ENCODE peak calls at places on chromosomes 4 and X, in ten cellular contexts. One of them, this sample, is unnamed.
A peak's percentile ranks its signal among the peaks of the same experiment; 100 is the strongest.

GRCh38 chr4:98170035-98170434 is 26.8 kb upstream of the STPG2 start:
- DNase-seq in heart left ventricle: no peak
- DNase-seq in spleen: no peak
- DNase-seq in Peyer's patch: no peak
- DNase-seq in uterus: no peak
- DNase-seq in GM12892: no peak
- DNase-seq in breast epithelium: no peak
- DNase-seq in sigmoid colon: no peak
- DNase-seq in endothelial cell of umbilical vein: no peak
- DNase-seq in HepG2: no peak
- DNase-seq in this sample: no peak

GRCh38 chrX:1925053-1925481 is 310.2 kb downstream of the ASMT start:
- DNase-seq in sigmoid colon: no peak
- DNase-seq in spleen: no peak
- DNase-seq in breast epithelium: no peak
- DNase-seq in GM12892: no peak
- DNase-seq in Peyer's patch: no peak
- DNase-seq in uterus: no peak
- DNase-seq in heart left ventricle: no peak
- DNase-seq in endothelial cell of umbilical vein: no peak
- DNase-seq in HepG2: no peak
- DNase-seq in this sample: no peak

GRCh38 chrX:100750901-100751300 is 19.0 kb upstream of the SYTL4 start:
- DNase-seq in Peyer's patch: no peak
- DNase-seq in uterus: no peak
- DNase-seq in sigmoid colon: no peak
- DNase-seq in HepG2: no peak
- DNase-seq in spleen: no peak
- DNase-seq in heart left ventricle: no peak
- DNase-seq in GM12892: no peak
- DNase-seq in endothelial cell of umbilical vein: no peak
- DNase-seq in breast epithelium: no peak
- DNase-seq in this sample: no peak

GRCh38 chrX:97200454-97200853 is 316.7 kb downstream of the RPA4 start:
- DNase-seq in endothelial cell of umbilical vein: no peak
- DNase-seq in HepG2: no peak
- DNase-seq in Peyer's patch: no peak
- DNase-seq in uterus: no peak
- DNase-seq in GM12892: no peak
- DNase-seq in spleen: no peak
- DNase-seq in breast epithelium: no peak
- DNase-seq in sigmoid colon: no peak
- DNase-seq in heart left ventricle: no peak
- DNase-seq in this sample: no peak

GRCh38 chr4:151928112-151928511 is 167.3 kb upstream of the GATB start:
- DNase-seq in endothelial cell of umbilical vein: no peak
- DNase-seq in spleen: no peak
- DNase-seq in Peyer's patch: no peak
- DNase-seq in GM12892: no peak
- DNase-seq in sigmoid colon: no peak
- DNase-seq in heart left ventricle: no peak
- DNase-seq in HepG2: no peak
- DNase-seq in breast epithelium: no peak
- DNase-seq in uterus: no peak
- DNase-seq in this sample: no peak

GRCh38 chr4:1400861-1401408 is 5.3 kb downstream of the NKX1-1 start:
- DNase-seq in breast epithelium: no peak
- DNase-seq in uterus: no peak
- DNase-seq in HepG2: no peak
- DNase-seq in spleen: no peak
- DNase-seq in endothelial cell of umbilical vein: no peak
- DNase-seq in GM12892: peak; percentile 14
- DNase-seq in sigmoid colon: peak; percentile 52
- DNase-seq in Peyer's patch: peak; percentile 34
- DNase-seq in heart left ventricle: no peak
- DNase-seq in this sample: no peak

GRCh38 chr4:7701866-7702649 is 237.6 kb downstream of the AFAP1 start:
- DNase-seq in Peyer's patch: no peak
- DNase-seq in heart left ventricle: no peak
- DNase-seq in HepG2: no peak
- DNase-seq in breast epithelium: peak; percentile 59
- DNase-seq in endothelial cell of umbilical vein: no peak
- DNase-seq in GM12892: no peak
- DNase-seq in spleen: no peak
- DNase-seq in uterus: no peak
- DNase-seq in sigmoid colon: no peak
- DNase-seq in this sample: no peak

GRCh38 chrX:134718329-134719317 is 60.4 kb upstream of the PLAC1 start:
- DNase-seq in spleen: no peak
- DNase-seq in heart left ventricle: peak; percentile 45
- DNase-seq in breast epithelium: peak; percentile 20
- DNase-seq in Peyer's patch: no peak
- DNase-seq in uterus: peak; percentile 27
- DNase-seq in sigmoid colon: peak; percentile 77
- DNase-seq in HepG2: no peak
- DNase-seq in GM12892: no peak
- DNase-seq in endothelial cell of umbilical vein: peak; percentile 94
- DNase-seq in this sample: peak; percentile 41

GRCh38 chr4:74933562-74934015 is 673 bp downstream of the PARM1 start:
- DNase-seq in endothelial cell of umbilical vein: peak; percentile 4
- DNase-seq in sigmoid colon: no peak
- DNase-seq in heart left ventricle: peak; percentile 29
- DNase-seq in uterus: peak; percentile 17
- DNase-seq in GM12892: peak; percentile 18
- DNase-seq in breast epithelium: no peak
- DNase-seq in HepG2: no peak
- DNase-seq in spleen: peak; percentile 76
- DNase-seq in Peyer's patch: peak; percentile 53
- DNase-seq in this sample: no peak

GRCh38 chr4:74932010-74932409 is 906 bp upstream of the PARM1 start:
- DNase-seq in GM12892: no peak
- DNase-seq in HepG2: no peak
- DNase-seq in heart left ventricle: no peak
- DNase-seq in sigmoid colon: no peak
- DNase-seq in uterus: no peak
- DNase-seq in endothelial cell of umbilical vein: no peak
- DNase-seq in Peyer's patch: no peak
- DNase-seq in breast epithelium: no peak
- DNase-seq in spleen: no peak
- DNase-seq in this sample: no peak

GRCh38 chr4:74931386-74931785 is 1.5 kb upstream of the PARM1 start:
- DNase-seq in uterus: no peak
- DNase-seq in HepG2: no peak
- DNase-seq in sigmoid colon: no peak
- DNase-seq in heart left ventricle: no peak
- DNase-seq in Peyer's patch: no peak
- DNase-seq in spleen: no peak
- DNase-seq in endothelial cell of umbilical vein: no peak
- DNase-seq in breast epithelium: no peak
- DNase-seq in GM12892: no peak
- DNase-seq in this sample: no peak

GRCh38 chr4:74934016-74934821 is 1.3 kb downstream of the PARM1 start:
- DNase-seq in sigmoid colon: no peak
- DNase-seq in uterus: peak; percentile 22
- DNase-seq in heart left ventricle: peak; percentile 45
- DNase-seq in GM12892: peak; percentile 29
- DNase-seq in HepG2: no peak
- DNase-seq in spleen: peak; percentile 82
- DNase-seq in breast epithelium: peak; percentile 20
- DNase-seq in endothelial cell of umbilical vein: peak; percentile 42
- DNase-seq in Peyer's patch: peak; percentile 58
- DNase-seq in this sample: no peak

GRCh38 chr4:74932832-74933561 is at the start of gene PARM1:
- DNase-seq in Peyer's patch: peak; percentile 91
- DNase-seq in spleen: peak; percentile 95
- DNase-seq in uterus: peak; percentile 85
- DNase-seq in HepG2: peak; percentile 59
- DNase-seq in sigmoid colon: peak; percentile 95
- DNase-seq in heart left ventricle: peak; percentile 93
- DNase-seq in breast epithelium: peak; percentile 55
- DNase-seq in GM12892: peak; percentile 61
- DNase-seq in endothelial cell of umbilical vein: peak; percentile 79
- DNase-seq in this sample: no peak
- TF ChIP-seq POLR2A in Peyer's patch: peak; percentile 48
- TF ChIP-seq POLR2A in spleen: no peak
- TF ChIP-seq POLR2A in uterus: peak; percentile 68
- TF ChIP-seq POLR2A in HepG2: no peak
- TF ChIP-seq POLR2A in sigmoid colon: peak; percentile 26
- TF ChIP-seq POLR2A in heart left ventricle: peak; percentile 26
- TF ChIP-seq POLR2A in breast epithelium: no peak
- TF ChIP-seq POLR2A in GM12892: peak; percentile 75
- TF ChIP-seq POLR2A in endothelial cell of umbilical vein: no peak
- TF ChIP-seq POLR2A in this sample: no peak

GRCh38 chr4:112708772-112709171 is 71.8 kb downstream of the LARP7 start:
- DNase-seq in Peyer's patch: no peak
- DNase-seq in endothelial cell of umbilical vein: no peak
- DNase-seq in HepG2: no peak
- DNase-seq in breast epithelium: no peak
- DNase-seq in uterus: no peak
- DNase-seq in sigmoid colon: no peak
- DNase-seq in heart left ventricle: no peak
- DNase-seq in GM12892: no peak
- DNase-seq in spleen: no peak
- DNase-seq in this sample: no peak

GRCh38 chr4:112704322-112704721 is 67.4 kb downstream of the LARP7 start:
- DNase-seq in heart left ventricle: no peak
- DNase-seq in Peyer's patch: no peak
- DNase-seq in HepG2: no peak
- DNase-seq in breast epithelium: no peak
- DNase-seq in GM12892: no peak
- DNase-seq in spleen: no peak
- DNase-seq in sigmoid colon: no peak
- DNase-seq in uterus: no peak
- DNase-seq in endothelial cell of umbilical vein: no peak
- DNase-seq in this sample: no peak

GRCh38 chr4:112706840-112707207 is 69.9 kb downstream of the LARP7 start:
- DNase-seq in endothelial cell of umbilical vein: no peak
- DNase-seq in HepG2: no peak
- DNase-seq in breast epithelium: no peak
- DNase-seq in heart left ventricle: no peak
- DNase-seq in GM12892: no peak
- DNase-seq in Peyer's patch: no peak
- DNase-seq in spleen: no peak
- DNase-seq in uterus: no peak
- DNase-seq in sigmoid colon: no peak
- DNase-seq in this sample: no peak

GRCh38 chr4:112702892-112703291 is 65.9 kb downstream of the LARP7 start:
- DNase-seq in GM12892: no peak
- DNase-seq in heart left ventricle: no peak
- DNase-seq in HepG2: no peak
- DNase-seq in uterus: no peak
- DNase-seq in endothelial cell of umbilical vein: no peak
- DNase-seq in spleen: no peak
- DNase-seq in breast epithelium: no peak
- DNase-seq in sigmoid colon: no peak
- DNase-seq in Peyer's patch: no peak
- DNase-seq in this sample: no peak

DNA sequence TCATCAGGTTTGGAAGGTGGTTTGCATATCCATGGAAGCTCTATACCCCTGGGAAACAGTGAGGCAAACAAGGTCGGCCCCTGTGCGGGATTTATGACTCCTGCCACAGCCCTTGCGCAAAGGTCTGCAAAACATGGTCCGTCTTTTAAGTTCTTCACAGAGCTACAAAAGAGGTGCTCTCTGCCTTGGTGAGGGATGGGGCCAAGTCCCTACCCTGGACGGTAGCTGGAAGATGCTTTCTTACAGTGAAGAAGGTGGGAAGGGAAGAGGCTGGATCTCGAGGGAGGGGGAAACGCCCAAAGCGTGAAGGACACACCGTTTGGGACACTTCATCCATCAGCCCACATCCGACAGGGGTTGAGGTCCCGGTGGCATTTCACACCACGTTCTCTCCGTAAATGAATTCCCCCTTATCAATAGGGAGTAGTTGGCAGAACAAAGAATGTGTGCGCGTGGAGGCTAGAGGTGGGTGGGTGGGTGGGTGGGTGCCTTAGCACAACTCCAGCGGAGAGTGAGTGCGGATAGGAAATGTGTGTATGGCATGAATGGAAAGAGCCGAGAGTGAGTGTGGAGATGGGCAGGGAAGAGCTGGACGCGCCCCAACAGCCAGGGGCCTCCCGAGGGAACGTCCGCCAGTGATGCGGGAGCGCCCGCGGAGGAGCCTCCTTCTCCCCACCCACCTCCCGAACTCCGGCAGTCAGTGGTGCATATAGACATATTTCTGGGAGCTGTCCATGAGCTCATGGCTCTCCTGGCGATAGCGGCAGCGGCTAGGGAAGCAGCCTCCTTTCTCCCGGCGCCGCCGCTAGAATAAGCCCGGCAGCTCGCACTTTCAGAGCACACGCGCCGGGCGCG is 68.3 kb downstream of the LARP7 start:
- DNase-seq in endothelial cell of umbilical vein: peak; percentile 46
- DNase-seq in breast epithelium: peak; percentile 22
- DNase-seq in uterus: peak; percentile 54
- DNase-seq in GM12892: no peak
- DNase-seq in HepG2: peak; percentile 8
- DNase-seq in sigmoid colon: peak; percentile 78
- DNase-seq in heart left ventricle: peak; percentile 64
- DNase-seq in Peyer's patch: peak; percentile 48
- DNase-seq in spleen: peak; percentile 78
- DNase-seq in this sample: peak; percentile 45
- TF ChIP-seq POLR2A in endothelial cell of umbilical vein: no peak
- TF ChIP-seq POLR2A in breast epithelium: no peak
- TF ChIP-seq POLR2A in uterus: no peak
- TF ChIP-seq POLR2A in GM12892: no peak
- TF ChIP-seq POLR2A in HepG2: no peak
- TF ChIP-seq POLR2A in sigmoid colon: no peak
- TF ChIP-seq POLR2A in heart left ventricle: no peak
- TF ChIP-seq POLR2A in Peyer's patch: no peak
- TF ChIP-seq POLR2A in spleen: no peak
- TF ChIP-seq POLR2A in this sample: no peak

DNA sequence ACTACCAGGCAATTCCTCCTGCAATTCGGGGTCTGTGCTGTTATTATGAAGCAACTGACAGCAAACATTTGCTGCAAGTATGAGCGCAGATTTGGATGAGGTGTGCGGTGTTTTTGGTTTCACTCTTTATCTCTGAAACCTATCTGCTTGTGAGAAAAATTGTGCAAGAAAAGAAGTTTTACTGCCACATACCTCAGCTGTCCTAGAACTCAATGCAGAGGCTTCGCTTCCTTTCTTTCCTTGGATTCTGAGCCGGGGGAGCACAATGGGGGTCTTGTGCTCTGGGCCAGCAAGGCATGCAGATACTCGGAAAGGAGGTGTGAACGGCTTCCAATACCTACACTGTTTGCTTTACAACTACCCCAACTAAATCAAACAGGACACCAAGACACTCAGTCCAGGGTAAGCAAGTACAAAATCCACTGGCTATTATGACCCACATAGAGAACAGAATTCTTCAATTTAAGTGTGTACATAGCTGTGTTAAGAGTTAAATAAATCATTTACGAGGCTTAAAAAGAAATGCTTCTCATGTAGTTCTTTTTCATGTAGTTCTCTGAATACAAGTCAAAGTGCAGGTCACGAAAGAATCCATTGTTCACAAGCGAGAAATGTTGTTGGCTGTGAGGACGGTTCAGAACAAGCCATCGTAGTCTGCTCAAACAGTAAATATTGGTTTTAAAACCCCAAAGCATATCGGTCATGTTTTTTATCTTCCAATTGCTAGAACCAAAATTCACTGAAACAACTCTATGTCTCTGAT is 1.1 kb downstream of the SORBS2 start:
- DNase-seq in uterus: no peak
- DNase-seq in heart left ventricle: no peak
- DNase-seq in sigmoid colon: no peak
- DNase-seq in breast epithelium: no peak
- DNase-seq in HepG2: peak; percentile 97
- DNase-seq in Peyer's patch: no peak
- DNase-seq in endothelial cell of umbilical vein: no peak
- DNase-seq in GM12892: no peak
- DNase-seq in spleen: no peak
- DNase-seq in this sample: no peak
- TF ChIP-seq POLR2A in uterus: no peak
- TF ChIP-seq POLR2A in heart left ventricle: no peak
- TF ChIP-seq POLR2A in sigmoid colon: no peak
- TF ChIP-seq POLR2A in breast epithelium: no peak
- TF ChIP-seq POLR2A in HepG2: no peak
- TF ChIP-seq POLR2A in Peyer's patch: no peak
- TF ChIP-seq POLR2A in endothelial cell of umbilical vein: no peak
- TF ChIP-seq POLR2A in GM12892: no peak
- TF ChIP-seq POLR2A in spleen: no peak
- TF ChIP-seq POLR2A in this sample: no peak

GRCh38 chrX:5998901-5999300 is 229.8 kb downstream of the NLGN4X start:
- DNase-seq in spleen: no peak
- DNase-seq in breast epithelium: no peak
- DNase-seq in GM12892: no peak
- DNase-seq in sigmoid colon: no peak
- DNase-seq in endothelial cell of umbilical vein: no peak
- DNase-seq in uterus: no peak
- DNase-seq in Peyer's patch: no peak
- DNase-seq in HepG2: no peak
- DNase-seq in heart left ventricle: no peak
- DNase-seq in this sample: no peak

GRCh38 chrX:6005856-6006255 is 222.8 kb downstream of the NLGN4X start:
- DNase-seq in breast epithelium: no peak
- DNase-seq in heart left ventricle: no peak
- DNase-seq in Peyer's patch: no peak
- DNase-seq in endothelial cell of umbilical vein: no peak
- DNase-seq in spleen: no peak
- DNase-seq in HepG2: no peak
- DNase-seq in GM12892: no peak
- DNase-seq in sigmoid colon: no peak
- DNase-seq in uterus: no peak
- DNase-seq in this sample: no peak

GRCh38 chrX:6004529-6004928 is 224.1 kb downstream of the NLGN4X start:
- DNase-seq in heart left ventricle: no peak
- DNase-seq in sigmoid colon: no peak
- DNase-seq in HepG2: no peak
- DNase-seq in GM12892: no peak
- DNase-seq in spleen: no peak
- DNase-seq in endothelial cell of umbilical vein: no peak
- DNase-seq in Peyer's patch: no peak
- DNase-seq in breast epithelium: no peak
- DNase-seq in uterus: no peak
- DNase-seq in this sample: no peak

GRCh38 chrX:6002056-6002455 is 226.6 kb downstream of the NLGN4X start:
- DNase-seq in GM12892: no peak
- DNase-seq in uterus: no peak
- DNase-seq in sigmoid colon: no peak
- DNase-seq in Peyer's patch: no peak
- DNase-seq in HepG2: no peak
- DNase-seq in heart left ventricle: no peak
- DNase-seq in endothelial cell of umbilical vein: no peak
- DNase-seq in breast epithelium: no peak
- DNase-seq in spleen: no peak
- DNase-seq in this sample: no peak
- TF ChIP-seq POLR2A in GM12892: no peak
- TF ChIP-seq POLR2A in uterus: no peak
- TF ChIP-seq POLR2A in sigmoid colon: no peak
- TF ChIP-seq POLR2A in Peyer's patch: no peak
- TF ChIP-seq POLR2A in HepG2: no peak
- TF ChIP-seq POLR2A in heart left ventricle: no peak
- TF ChIP-seq POLR2A in endothelial cell of umbilical vein: no peak
- TF ChIP-seq POLR2A in breast epithelium: no peak
- TF ChIP-seq POLR2A in spleen: no peak
- TF ChIP-seq POLR2A in this sample: no peak